ENCODE peak calls at places on chromosomes 12 and 14, in five cellular contexts. U is NCI-H1092, M is lower leg skin, A is cardiac fibroblast, E is T-helper 22 cell. V is an unnamed sample.

GRCh38 chr14:33788116-33788515 is 162.8 kb downstream of the EGLN3 start:
- DNase-seq in A (no peak), U (no peak), M (no peak), E (no peak), V (no peak)

GRCh38 chr14:74238974-74239847 is at the start of gene VSX2:
- DNase-seq in A (no peak), E (no peak), M (no peak), U (no peak), V (no peak)

GRCh38 chr12:59004466-59004865 is 84.2 kb upstream of the LRIG3 start:
- DNase-seq in A (no peak), U (no peak), M (no peak), E (no peak), V (no peak)

GRCh38 chr14:37650356-37651037 is 55.1 kb downstream of the TTC6 start:
- DNase-seq in A (no peak), U (no peak), E (no peak), M (no peak), V (no peak)

GRCh38 chr14:35341454-35342159 is 49.4 kb downstream of the PSMA6 start:
- DNase-seq in M (peak; percentile 99), A (peak; percentile 87), E (no peak), U (peak; percentile 97), V (peak; percentile 86)

GRCh38 chr14:70921669-70922068 is 14.4 kb downstream of the PCNX1 start:
- DNase-seq in M (no peak), U (no peak), A (peak; percentile 44), E (no peak), V (no peak)

GRCh38 chr12:117367006-117367638 is 5.7 kb upstream of the NOS1 start:
- DNase-seq in M (peak; percentile 92), U (peak; percentile 72), E (no peak), A (peak; percentile 79), V (peak; percentile 51)

GRCh38 chr14:58944957-58945356 is 243.5 kb upstream of the DAAM1 start:
- DNase-seq in U (no peak), A (no peak), M (no peak), E (no peak), V (no peak)

GRCh38 chr12:125861299-125862281 is 796.4 kb downstream of the AACS start:
- DNase-seq in E (no peak), A (no peak), M (no peak), U (no peak), V (no peak)

GRCh38 chr14:58557242-58557641 is 80.5 kb upstream of the DACT1 start:
- DNase-seq in E (no peak), M (no peak), A (no peak), U (no peak), V (no peak)

GRCh38 chr14:56284641-56285040 is 166.4 kb downstream of the PELI2 start:
- DNase-seq in U (no peak), A (no peak), M (no peak), E (no peak), V (no peak)

GRCh38 chr12:113932411-113933196 is 33.5 kb downstream of the RBM19 start:
- DNase-seq in U (no peak), A (peak; percentile 32), M (no peak), E (no peak), V (no peak)

GRCh38 chr14:33792387-33793368 is 158.2 kb downstream of the EGLN3 start:
- DNase-seq in U (peak; percentile 75), M (peak; percentile 95), A (peak; percentile 86), E (peak; percentile 12), V (peak; percentile 69)

GRCh38 chr14:52339262-52339661 is 25.1 kb downstream of the PTGER2 start:
- DNase-seq in M (no peak), E (no peak), U (no peak), A (no peak), V (no peak)

GRCh38 chr14:34665785-34666425 is 36.0 kb upstream of the SNX6 start:
- DNase-seq in E (no peak), A (peak; percentile 96), M (no peak), U (no peak), V (peak; percentile 84)

GRCh38 chr12:106147956-106148355 is 9.2 kb upstream of the NUAK1 start:
- DNase-seq in E (no peak), M (no peak), A (no peak), U (peak; percentile 88), V (no peak)

GRCh38 chr12:69059465-69060457 is 126.8 kb upstream of the CPM start:
- DNase-seq in U (no peak), A (peak; percentile 95), E (no peak), M (no peak), V (peak; percentile 98)

GRCh38 chr12:27095346-27095745 is 13.0 kb upstream of the C12orf71 start:
- DNase-seq in E (no peak), M (no peak), U (no peak), A (no peak), V (no peak)

GRCh38 chr12:64252708-64253107 is 30.6 kb upstream of the KICS2 start:
- DNase-seq in M (no peak), A (peak; percentile 94), E (no peak), U (no peak), V (no peak)

GRCh38 chr14:50363734-50364113 is 33.0 kb downstream of the CDKL1 start:
- DNase-seq in A (peak; percentile 70), U (no peak), M (no peak), E (peak; percentile 13), V (peak; percentile 78)

GRCh38 chr14:52706286-52706685 is 714 bp upstream of the PSMC6 start:
- DNase-seq in M (no peak), U (no peak), A (peak; percentile 35), E (peak; percentile 30), V (peak; percentile 49)

GRCh38 chr12:43501705-43502104 is 50.3 kb downstream of the ADAMTS20 start:
- DNase-seq in U (no peak), E (no peak), M (no peak), A (peak; percentile 54), V (peak; percentile 12)

GRCh38 chr14:55125403-55125802 is 3.6 kb upstream of the LGALS3 start:
- DNase-seq in U (no peak), E (no peak), A (no peak), M (no peak), V (peak; percentile 49)

GRCh38 chr14:60196291-60196690 is 31.1 kb upstream of the DHRS7 start:
- DNase-seq in A (no peak), U (no peak), E (no peak), M (no peak), V (peak; percentile 68)

GRCh38 chr12:25986169-25986568 is 27.7 kb downstream of the RASSF8 start:
- DNase-seq in M (no peak), E (no peak), U (no peak), A (no peak), V (no peak)

GRCh38 chr14:51018521-51018920 is 74.2 kb upstream of the PYGL start:
- DNase-seq in U (no peak), M (no peak), A (peak; percentile 52), E (no peak), V (no peak)

GRCh38 chr12:91577586-91578539 is 395.2 kb upstream of the DCN start:
- DNase-seq in E (no peak), M (no peak), A (peak; percentile 52), U (no peak), V (peak; percentile 26)

GRCh38 chr12:3378655-3379054 is 112.3 kb upstream of the PRMT8 start:
- DNase-seq in E (no peak), U (no peak), A (no peak), M (no peak), V (no peak)

GRCh38 chr12:66916189-66916588 is 237.3 kb upstream of the GRIP1 start:
- DNase-seq in M (no peak), A (no peak), U (no peak), E (no peak), V (no peak)

GRCh38 chr12:114655934-114656697 is 27.9 kb downstream of the TBX3 start:
- DNase-seq in E (no peak), A (peak; percentile 79), M (no peak), U (no peak), V (no peak)

GRCh38 chr14:93543766-93544165 is 113.0 kb downstream of the UNC79 start:
- DNase-seq in A (peak; percentile 51), E (no peak), M (no peak), U (no peak), V (no peak)

GRCh38 chr12:67509987-67510386 is 138.6 kb upstream of the DYRK2 start:
- DNase-seq in A (peak; percentile 8), E (no peak), U (no peak), M (no peak), V (no peak)

GRCh38 chr12:114414866-114415524 is 9.1 kb upstream of the TBX5 start:
- DNase-seq in E (no peak), M (no peak), A (no peak), U (no peak), V (no peak)